ENCODE peak calls at places on chromosomes 5 and 9, in four cellular contexts. D is GM12878, E is HepG2, P is H1. N is an unnamed sample.

GRCh38 chr9:135992486-135993408 is 31.6 kb upstream of the UBAC1 start:
- DNase-seq in D (no peak), E (peak; percentile 81), P (peak; percentile 81), N (peak; percentile 64)

GRCh38 chr9:91422832-91423711 is 560 bp downstream of the NFIL3 start:
- DNase-seq in D (no peak), E (peak; percentile 44), P (peak; percentile 72), N (no peak)

GRCh38 chr5:155485344-155485743 is 471.8 kb downstream of the KIF4B start:
- DNase-seq in D (no peak), E (no peak), P (no peak), N (no peak)

GRCh38 chr9:75803130-75803529 is 87.3 kb upstream of the PCSK5 start:
- DNase-seq in D (no peak), E (no peak), P (no peak), N (no peak)

GRCh38 chr5:33984671-33985124 is at the start of gene SLC45A2:
- DNase-seq in D (no peak), E (no peak), P (no peak), N (no peak)

GRCh38 chr9:108049026-108049591 is 559.5 kb upstream of the KLF4 start:
- DNase-seq in D (no peak), E (no peak), P (no peak), N (no peak)

GRCh38 chr9:36878986-36879982 is 154.8 kb downstream of the PAX5 start:
- DNase-seq in D (no peak), E (no peak), P (no peak), N (no peak)

GRCh38 chr5:158590936-158591863 is 508.5 kb downstream of the EBF1 start:
- DNase-seq in D (no peak), E (no peak), P (peak; percentile 50), N (peak; percentile 56)

GRCh38 chr5:108753877-108754276 is 6.2 kb downstream of the FER start:
- DNase-seq in D (no peak), E (no peak), P (no peak), N (no peak)
- H3K9ac ChIP-seq in D (no peak overlapping the region), E (no peak overlapping the region), P (no peak overlapping the region), N (no peak overlapping the region)

GRCh38 chr9:130010151-130010988 is 32.6 kb downstream of the FNBP1 start:
- DNase-seq in D (no peak), E (no peak), P (no peak), N (no peak)
- TF ChIP-seq SUZ12 in D (no peak), E (no peak), P (no peak), N (no peak)

DNA sequence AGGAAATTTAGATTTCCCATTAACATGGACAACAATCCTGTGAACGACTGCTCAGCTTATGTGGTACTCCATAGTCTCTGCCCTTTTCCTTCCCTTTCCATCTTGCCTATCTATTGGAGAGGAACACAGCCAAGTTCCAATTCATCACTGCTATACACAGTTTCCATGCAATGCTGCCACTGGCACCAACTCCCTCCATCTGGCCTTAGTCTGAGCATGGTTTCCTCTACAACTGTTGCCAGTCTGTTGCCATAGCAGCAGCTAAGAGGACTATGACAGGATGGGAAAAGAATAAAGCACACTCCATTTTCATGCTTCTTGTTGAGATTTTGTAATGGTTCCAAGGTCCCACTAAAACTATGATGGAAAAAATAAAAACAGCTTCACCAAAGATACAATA is 189.0 kb downstream of the HCN1 start:
- DNase-seq in D (no peak), E (no peak), P (no peak), N (no peak)
- H3K4me1 ChIP-seq in D (no peaks in the 10 kb centered on the region), E (no peaks in the 10 kb centered on the region), P (no peaks in the 10 kb centered on the region), N (no peaks in the 10 kb centered on the region)

DNA sequence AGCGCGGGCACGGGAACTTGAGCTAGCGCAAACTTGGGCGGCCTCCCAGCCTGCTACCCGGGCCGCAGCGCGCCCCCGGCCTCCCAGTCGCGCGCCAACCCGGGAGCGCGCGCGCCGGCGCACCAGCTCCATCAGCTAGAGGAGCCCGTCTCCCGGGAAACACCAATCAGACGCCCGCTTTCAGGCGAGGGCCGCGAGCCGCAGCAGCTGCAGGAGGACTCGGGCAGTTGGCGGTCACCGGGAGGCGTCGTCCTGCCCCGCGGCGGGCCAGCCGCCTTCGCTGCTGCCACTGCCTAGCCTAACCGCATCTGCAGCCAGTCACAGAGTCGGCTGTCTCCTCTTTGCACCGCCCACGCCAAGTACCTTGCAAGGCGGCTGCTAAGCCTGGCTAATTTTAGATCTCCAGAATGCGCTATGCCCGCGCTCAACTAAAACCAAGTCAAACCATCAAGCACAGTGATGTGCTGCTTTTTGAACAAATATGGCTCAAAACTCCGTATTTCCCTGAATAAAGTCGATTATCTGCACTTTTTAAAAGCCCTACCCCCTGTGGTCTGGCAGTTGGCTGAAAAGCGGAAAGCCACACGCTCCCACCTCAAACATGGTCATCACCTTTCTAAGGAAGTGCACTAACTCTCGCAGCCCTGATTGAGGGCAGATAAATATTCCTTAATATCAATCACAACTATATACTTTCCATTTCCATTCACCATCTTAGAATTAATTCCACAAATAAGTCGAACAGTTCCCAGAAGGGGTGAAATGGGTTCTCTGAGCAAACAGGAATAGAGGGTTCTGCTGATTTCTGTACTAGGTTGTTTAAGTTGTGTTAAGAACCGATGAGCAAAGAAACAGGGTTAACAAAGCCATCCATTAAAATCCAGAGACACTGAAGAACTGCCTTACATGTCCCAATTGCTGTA is 221.8 kb downstream of the MEF2C start:
- DNase-seq in D (no peak), E (no peak), P (peak; percentile 92), N (peak; percentile 72)
- H3K9ac ChIP-seq in D (no peak overlapping the region), E (no peak overlapping the region), P (no peak overlapping the region), N (no peak overlapping the region)